ENCODE peak calls at places on chromosomes 6 and 20, in five cellular contexts. One of them, this sample, is unnamed.

GRCh38 chr6:14915888-14916832 is 329.7 kb upstream of the JARID2 start:
- DNase-seq in SK-N-SH: no peak
- DNase-seq in tibial nerve: no peak
- DNase-seq in HepG2: no peak
- DNase-seq in stomach: no peak
- DNase-seq in this sample: no peak

GRCh38 chr6:56789879-56790278 is 147.2 kb upstream of the DST start:
- DNase-seq in SK-N-SH: no peak
- DNase-seq in stomach: no peak
- DNase-seq in tibial nerve: no peak
- DNase-seq in HepG2: no peak
- DNase-seq in this sample: no peak

GRCh38 chr6:118872726-118873125 is 21.2 kb upstream of the ASF1A start:
- DNase-seq in HepG2: no peak
- DNase-seq in tibial nerve: no peak
- DNase-seq in SK-N-SH: no peak
- DNase-seq in stomach: no peak
- DNase-seq in this sample: no peak

GRCh38 chr6:23244300-23244699 is 674.9 kb downstream of the HDGFL1 start:
- DNase-seq in SK-N-SH: no peak
- DNase-seq in tibial nerve: no peak
- DNase-seq in stomach: no peak
- DNase-seq in HepG2: no peak
- DNase-seq in this sample: no peak

GRCh38 chr6:113060664-113061063 is 713.5 kb downstream of the RFPL4B start:
- DNase-seq in stomach: no peak
- DNase-seq in tibial nerve: no peak
- DNase-seq in HepG2: no peak
- DNase-seq in SK-N-SH: no peak
- DNase-seq in this sample: no peak

GRCh38 chr6:124203106-124203811 is 399.6 kb downstream of the NKAIN2 start:
- DNase-seq in HepG2: no peak
- DNase-seq in stomach: no peak
- DNase-seq in tibial nerve: no peak
- DNase-seq in SK-N-SH: no peak
- DNase-seq in this sample: no peak

GRCh38 chr6:40695114-40695513 is 108.0 kb upstream of the LRFN2 start:
- DNase-seq in tibial nerve: no peak
- DNase-seq in stomach: no peak
- DNase-seq in HepG2: no peak
- DNase-seq in SK-N-SH: peak; percentile 33
- DNase-seq in this sample: no peak

GRCh38 chr6:15977050-15977449 is 151.8 kb upstream of the MYLIP start:
- DNase-seq in SK-N-SH: no peak
- DNase-seq in HepG2: peak; percentile 33
- DNase-seq in tibial nerve: no peak
- DNase-seq in stomach: no peak
- DNase-seq in this sample: no peak

GRCh38 chr6:142756215-142756630 is 188.8 kb downstream of the HIVEP2 start:
- DNase-seq in tibial nerve: no peak
- DNase-seq in HepG2: peak; percentile 23
- DNase-seq in SK-N-SH: no peak
- DNase-seq in stomach: no peak
- DNase-seq in this sample: no peak

GRCh38 chr20:14986026-14986655 is 648.7 kb upstream of the FLRT3 start:
- DNase-seq in stomach: peak; percentile 94
- DNase-seq in tibial nerve: no peak
- DNase-seq in HepG2: peak; percentile 99
- DNase-seq in SK-N-SH: no peak
- DNase-seq in this sample: no peak

GRCh38 chr20:3420211-3420707 is 12.8 kb upstream of the DNAAF9 start:
- DNase-seq in stomach: no peak
- DNase-seq in tibial nerve: no peak
- DNase-seq in HepG2: no peak
- DNase-seq in SK-N-SH: no peak
- DNase-seq in this sample: peak; percentile 78

GRCh38 chr20:41881466-41882046 is 263.4 kb upstream of the CHD6 start:
- DNase-seq in stomach: no peak
- DNase-seq in tibial nerve: no peak
- DNase-seq in SK-N-SH: no peak
- DNase-seq in HepG2: no peak
- DNase-seq in this sample: no peak

GRCh38 chr20:35776513-35777101 is 4.8 kb downstream of the PHF20 start:
- DNase-seq in tibial nerve: peak; percentile 58
- DNase-seq in SK-N-SH: peak; percentile 42
- DNase-seq in stomach: peak; percentile 77
- DNase-seq in HepG2: no peak
- DNase-seq in this sample: peak; percentile 80

DNA sequence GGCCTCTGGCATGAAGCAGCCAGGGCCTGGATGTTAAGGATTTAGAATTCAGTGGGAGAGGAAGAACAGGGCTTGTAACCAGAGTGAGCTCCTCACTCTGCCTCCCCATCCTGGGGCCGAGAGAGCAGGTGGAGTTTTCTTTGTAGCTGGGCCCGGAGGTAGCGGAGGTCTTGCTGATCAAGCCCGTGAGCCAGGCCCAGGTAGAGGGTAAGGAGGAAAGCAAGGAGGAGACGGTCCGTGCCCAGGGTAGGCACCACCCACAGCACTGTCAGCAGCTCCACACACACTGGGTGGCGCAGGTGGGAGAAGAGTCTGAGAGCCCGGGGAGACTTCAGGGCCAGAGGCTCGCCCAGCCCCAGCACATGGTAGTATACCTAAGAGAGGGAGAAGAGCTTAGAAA is 2.1 kb upstream of the PPP1R18 start:
- DNase-seq in tibial nerve: no peak
- DNase-seq in HepG2: no peak
- DNase-seq in stomach: no peak
- DNase-seq in SK-N-SH: no peak
- DNase-seq in this sample: no peak
- TF ChIP-seq CTCF in tibial nerve: no peak
- TF ChIP-seq CTCF in HepG2: no peak
- TF ChIP-seq CTCF in stomach: no peak
- TF ChIP-seq CTCF in SK-N-SH: no peak
- TF ChIP-seq CTCF in this sample: no peak

DNA sequence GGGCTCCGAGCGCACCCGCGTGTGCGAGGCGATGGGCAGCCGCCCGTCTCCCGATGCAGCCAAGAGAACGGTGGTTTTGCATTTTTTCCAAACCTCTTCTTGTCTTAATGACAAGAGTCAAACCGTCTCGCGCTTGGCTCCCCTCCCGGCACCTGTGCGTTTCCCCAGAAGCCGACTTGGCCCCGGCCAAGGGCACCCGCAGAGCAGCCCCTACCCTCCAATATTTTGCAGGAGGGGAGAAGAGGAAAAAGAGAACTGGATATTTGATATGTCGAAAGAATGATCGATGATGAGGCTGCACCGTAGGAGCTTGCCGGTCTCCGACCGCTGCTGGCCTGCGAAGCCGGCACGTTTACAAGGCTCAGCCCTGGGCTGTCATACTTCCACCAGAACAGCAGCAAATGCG is 296.6 kb downstream of the TFAP2C start:
- DNase-seq in HepG2: no peak
- DNase-seq in SK-N-SH: no peak
- DNase-seq in tibial nerve: no peak
- DNase-seq in stomach: no peak
- DNase-seq in this sample: no peak
- H3K27me3 ChIP-seq in HepG2: peaks cover 78% of the 10 kb centered on the region
- H3K27me3 ChIP-seq in SK-N-SH: peaks cover 65% of the 10 kb centered on the region
- H3K27me3 ChIP-seq in tibial nerve: peaks cover 70% of the 10 kb centered on the region
- H3K27me3 ChIP-seq in stomach: peaks cover 45% of the 10 kb centered on the region
- H3K27me3 ChIP-seq in this sample: peaks cover 79% of the 10 kb centered on the region

DNA sequence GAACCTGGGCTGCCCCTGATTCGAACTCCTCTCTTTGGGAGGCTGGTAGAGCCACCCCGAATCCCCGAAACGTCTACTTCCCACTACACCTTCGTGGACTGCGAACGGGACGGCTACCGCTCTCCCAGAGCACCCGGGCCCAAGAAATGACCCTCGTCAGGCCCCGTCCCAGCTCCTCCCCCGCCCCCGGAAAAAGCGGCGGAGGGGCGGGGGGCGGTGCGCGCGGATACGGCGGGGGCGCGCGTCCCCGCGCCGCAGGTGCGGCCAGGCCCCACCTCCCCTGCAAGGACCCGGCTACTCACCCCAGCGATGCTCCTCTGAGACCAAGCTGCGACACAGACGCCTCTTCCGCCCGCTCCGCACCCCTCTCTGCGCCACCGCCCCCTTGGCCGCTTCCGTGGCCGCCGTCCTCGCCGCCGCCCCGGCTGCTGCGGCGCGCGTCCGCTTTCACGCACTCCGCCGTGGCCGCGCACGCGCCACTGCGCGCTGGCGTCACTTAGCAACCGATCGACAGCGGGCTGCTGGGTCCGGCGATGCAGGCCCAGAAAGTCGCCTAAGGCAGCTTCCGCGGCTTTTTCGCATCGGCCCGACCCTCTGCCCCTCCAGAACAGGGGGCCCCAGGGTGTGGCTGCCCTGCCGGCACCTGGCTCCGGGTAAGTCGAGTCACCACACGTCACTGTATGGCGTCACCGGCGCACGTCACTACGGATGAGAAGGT is at the start of gene BTBD9:
- DNase-seq in tibial nerve: peak; percentile 65
- DNase-seq in SK-N-SH: peak; percentile 91
- DNase-seq in HepG2: peak; percentile 45
- DNase-seq in stomach: peak; percentile 84
- DNase-seq in this sample: peak; percentile 90
- TF ChIP-seq EP300 in tibial nerve: no peak
- TF ChIP-seq EP300 in SK-N-SH: no peak
- TF ChIP-seq EP300 in HepG2: no peak
- TF ChIP-seq EP300 in stomach: no peak
- TF ChIP-seq EP300 in this sample: no peak

GRCh38 chr6:116468293-116468692 is 7.1 kb downstream of the CALHM6 start:
- DNase-seq in stomach: no peak
- DNase-seq in SK-N-SH: no peak
- DNase-seq in tibial nerve: no peak
- DNase-seq in HepG2: no peak
- DNase-seq in this sample: no peak
- TF ChIP-seq CTCF in stomach: no peak
- TF ChIP-seq CTCF in SK-N-SH: no peak
- TF ChIP-seq CTCF in tibial nerve: no peak
- TF ChIP-seq CTCF in HepG2: no peak
- TF ChIP-seq CTCF in this sample: no peak

GRCh38 chr20:58813369-58813768 is 37.3 kb downstream of the GNAS-AS1 start:
- DNase-seq in HepG2: no peak
- DNase-seq in stomach: no peak
- DNase-seq in SK-N-SH: no peak
- DNase-seq in tibial nerve: no peak
- DNase-seq in this sample: no peak

GRCh38 chr20:58810116-58810878 is 40.4 kb downstream of the GNAS-AS1 start:
- DNase-seq in SK-N-SH: no peak
- DNase-seq in stomach: no peak
- DNase-seq in HepG2: no peak
- DNase-seq in tibial nerve: no peak
- DNase-seq in this sample: no peak

GRCh38 chr20:58811334-58811733 is 39.4 kb downstream of the GNAS-AS1 start:
- DNase-seq in HepG2: no peak
- DNase-seq in stomach: no peak
- DNase-seq in tibial nerve: no peak
- DNase-seq in SK-N-SH: no peak
- DNase-seq in this sample: no peak

GRCh38 chr20:58808296-58809046 is 42.2 kb downstream of the GNAS-AS1 start:
- DNase-seq in HepG2: no peak
- DNase-seq in SK-N-SH: no peak
- DNase-seq in tibial nerve: no peak
- DNase-seq in stomach: no peak
- DNase-seq in this sample: no peak

DNA sequence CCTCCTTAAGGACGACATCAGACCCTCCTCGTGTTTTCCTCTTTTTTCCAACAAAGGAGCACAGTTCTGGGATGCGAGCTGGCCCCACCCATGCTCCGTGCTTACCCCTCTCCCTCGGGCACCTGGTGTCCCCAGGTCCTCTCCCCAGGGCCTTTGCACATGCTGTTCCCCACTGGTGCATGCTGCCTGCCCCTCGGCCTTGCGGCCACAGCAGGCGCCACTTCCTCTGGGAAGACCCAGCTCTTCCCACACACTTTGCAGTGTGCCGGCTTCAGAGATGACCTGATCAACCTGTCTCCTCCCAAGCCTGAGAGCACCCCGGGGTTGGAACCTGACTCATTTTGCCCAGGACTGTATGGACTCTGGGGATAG is 39.8 kb downstream of the GNAS-AS1 start:
- DNase-seq in stomach: no peak
- DNase-seq in tibial nerve: no peak
- DNase-seq in HepG2: no peak
- DNase-seq in SK-N-SH: no peak
- DNase-seq in this sample: no peak
- H3K27me3 ChIP-seq in stomach: peaks cover 4% of the 10 kb centered on the region
- H3K27me3 ChIP-seq in tibial nerve: peaks cover 27% of the 10 kb centered on the region
- H3K27me3 ChIP-seq in HepG2: peaks cover 83% of the 10 kb centered on the region
- H3K27me3 ChIP-seq in SK-N-SH: no peaks in the 10 kb centered on the region
- H3K27me3 ChIP-seq in this sample: peaks cover 20% of the 10 kb centered on the region

GRCh38 chr20:60905919-60906318 is 346.1 kb upstream of the CDH4 start:
- DNase-seq in tibial nerve: no peak
- DNase-seq in HepG2: no peak
- DNase-seq in stomach: no peak
- DNase-seq in SK-N-SH: no peak
- DNase-seq in this sample: no peak

GRCh38 chr20:60901831-60902230 is 350.2 kb upstream of the CDH4 start:
- DNase-seq in tibial nerve: no peak
- DNase-seq in HepG2: no peak
- DNase-seq in stomach: no peak
- DNase-seq in SK-N-SH: no peak
- DNase-seq in this sample: no peak

GRCh38 chr20:60900581-60900980 is 351.5 kb upstream of the CDH4 start:
- DNase-seq in SK-N-SH: no peak
- DNase-seq in stomach: no peak
- DNase-seq in HepG2: no peak
- DNase-seq in tibial nerve: no peak
- DNase-seq in this sample: no peak

GRCh38 chr20:60906555-60906954 is 345.5 kb upstream of the CDH4 start:
- DNase-seq in SK-N-SH: no peak
- DNase-seq in stomach: no peak
- DNase-seq in HepG2: no peak
- DNase-seq in tibial nerve: no peak
- DNase-seq in this sample: no peak

DNA sequence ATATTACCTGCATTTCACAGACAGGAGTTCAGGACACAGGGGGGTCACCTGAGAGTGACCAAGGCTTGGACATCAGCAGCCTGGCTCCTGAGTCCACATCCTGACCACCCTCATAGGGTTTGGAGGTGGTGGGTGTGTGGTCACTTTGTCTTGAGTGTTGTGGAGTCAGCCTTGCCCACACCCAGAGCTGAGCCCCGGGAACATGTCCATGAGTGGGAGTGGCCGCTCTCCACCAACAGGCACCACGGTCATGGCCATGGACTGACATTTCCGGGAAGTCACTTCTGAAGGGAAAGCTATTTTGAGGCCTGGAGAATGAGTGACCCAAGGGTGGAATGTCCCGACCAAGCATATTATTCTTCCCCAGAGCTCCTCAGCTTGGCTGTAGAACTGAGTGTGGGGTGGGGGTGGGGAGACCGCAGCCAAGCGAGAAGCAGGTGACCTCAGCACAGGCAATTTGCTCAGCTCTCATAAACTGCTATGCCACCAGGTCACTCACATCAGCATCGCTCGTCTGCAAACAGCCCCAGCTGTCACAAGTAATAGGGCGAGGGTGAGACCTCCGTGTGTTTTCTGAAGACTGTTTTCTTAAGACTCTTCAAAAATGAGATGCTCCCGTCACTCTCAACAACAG is 348.6 kb upstream of the CDH4 start:
- DNase-seq in stomach: no peak
- DNase-seq in tibial nerve: no peak
- DNase-seq in HepG2: no peak
- DNase-seq in SK-N-SH: no peak
- DNase-seq in this sample: no peak
- TF ChIP-seq EP300 in stomach: no peak
- TF ChIP-seq EP300 in tibial nerve: no peak
- TF ChIP-seq EP300 in HepG2: no peak
- TF ChIP-seq EP300 in SK-N-SH: no peak
- TF ChIP-seq EP300 in this sample: no peak

GRCh38 chr6:100573169-100573568 is 108.4 kb upstream of the SIM1 start:
- DNase-seq in SK-N-SH: peak; percentile 7
- DNase-seq in stomach: no peak
- DNase-seq in tibial nerve: no peak
- DNase-seq in HepG2: peak; percentile 15
- DNase-seq in this sample: no peak
- TF ChIP-seq CTCF in SK-N-SH: peak; percentile 57
- TF ChIP-seq CTCF in stomach: no peak
- TF ChIP-seq CTCF in tibial nerve: no peak
- TF ChIP-seq CTCF in HepG2: no peak
- TF ChIP-seq CTCF in this sample: no peak